ENCODE peak calls at places on chromosomes 16 and 17, in ten cellular contexts. One of them, this sample, is unnamed.
A peak's percentile ranks its signal among the peaks of the same experiment; 100 is the strongest.

GRCh38 chr16:66382966-66383299 is 16.4 kb downstream of the CDH5 start:
- DNase-seq in mammary epithelial cell: peak; percentile 79
- DNase-seq in BE2C: no peak
- DNase-seq in cardiac muscle cell: peak; percentile 68
- DNase-seq in CD8-positive, alpha-beta memory T cell: no peak
- DNase-seq in body of pancreas: no peak
- DNase-seq in HCT116: no peak
- DNase-seq in GM23338: peak; percentile 65
- DNase-seq in heart left ventricle: no peak
- DNase-seq in NT2/D1: peak; percentile 60
- DNase-seq in this sample: peak; percentile 53

GRCh38 chr16:60001523-60001922 is 1267.4 kb upstream of the GOT2 start:
- DNase-seq in HCT116: no peak
- DNase-seq in NT2/D1: no peak
- DNase-seq in BE2C: no peak
- DNase-seq in cardiac muscle cell: no peak
- DNase-seq in heart left ventricle: no peak
- DNase-seq in CD8-positive, alpha-beta memory T cell: no peak
- DNase-seq in GM23338: no peak
- DNase-seq in body of pancreas: no peak
- DNase-seq in mammary epithelial cell: no peak
- DNase-seq in this sample: no peak

GRCh38 chr17:43517615-43518386 is 28.3 kb downstream of the ETV4 start:
- DNase-seq in mammary epithelial cell: peak; percentile 9
- DNase-seq in cardiac muscle cell: no peak
- DNase-seq in HCT116: no peak
- DNase-seq in BE2C: no peak
- DNase-seq in body of pancreas: no peak
- DNase-seq in CD8-positive, alpha-beta memory T cell: no peak
- DNase-seq in NT2/D1: no peak
- DNase-seq in GM23338: no peak
- DNase-seq in heart left ventricle: no peak
- DNase-seq in this sample: no peak

GRCh38 chr16:6112700-6113099 is 1015.1 kb upstream of the EEF2KMT start:
- DNase-seq in NT2/D1: no peak
- DNase-seq in cardiac muscle cell: no peak
- DNase-seq in CD8-positive, alpha-beta memory T cell: no peak
- DNase-seq in GM23338: no peak
- DNase-seq in BE2C: no peak
- DNase-seq in HCT116: no peak
- DNase-seq in body of pancreas: no peak
- DNase-seq in mammary epithelial cell: no peak
- DNase-seq in heart left ventricle: no peak
- DNase-seq in this sample: no peak

GRCh38 chr17:61393550-61393903 is 6.1 kb upstream of the TBX2 start:
- DNase-seq in cardiac muscle cell: no peak
- DNase-seq in GM23338: no peak
- DNase-seq in body of pancreas: no peak
- DNase-seq in BE2C: peak; percentile 47
- DNase-seq in NT2/D1: no peak
- DNase-seq in HCT116: no peak
- DNase-seq in CD8-positive, alpha-beta memory T cell: no peak
- DNase-seq in mammary epithelial cell: peak; percentile 13
- DNase-seq in heart left ventricle: no peak
- DNase-seq in this sample: no peak

GRCh38 chr17:70808596-70808995 is 639.3 kb downstream of the KCNJ2 start:
- DNase-seq in body of pancreas: no peak
- DNase-seq in HCT116: peak; percentile 28
- DNase-seq in heart left ventricle: no peak
- DNase-seq in BE2C: peak; percentile 8
- DNase-seq in NT2/D1: no peak
- DNase-seq in mammary epithelial cell: peak; percentile 8
- DNase-seq in CD8-positive, alpha-beta memory T cell: no peak
- DNase-seq in GM23338: peak; percentile 59
- DNase-seq in cardiac muscle cell: no peak
- DNase-seq in this sample: no peak

GRCh38 chr17:67040652-67041051 is 3.7 kb upstream of the CACNG1 start:
- DNase-seq in cardiac muscle cell: no peak
- DNase-seq in BE2C: no peak
- DNase-seq in CD8-positive, alpha-beta memory T cell: no peak
- DNase-seq in body of pancreas: no peak
- DNase-seq in NT2/D1: no peak
- DNase-seq in heart left ventricle: no peak
- DNase-seq in HCT116: no peak
- DNase-seq in GM23338: no peak
- DNase-seq in mammary epithelial cell: no peak
- DNase-seq in this sample: no peak

GRCh38 chr17:19703106-19703775 is 13.1 kb downstream of the SLC47A2 start:
- DNase-seq in heart left ventricle: no peak
- DNase-seq in CD8-positive, alpha-beta memory T cell: no peak
- DNase-seq in cardiac muscle cell: peak; percentile 46
- DNase-seq in mammary epithelial cell: no peak
- DNase-seq in GM23338: no peak
- DNase-seq in BE2C: no peak
- DNase-seq in NT2/D1: no peak
- DNase-seq in body of pancreas: no peak
- DNase-seq in HCT116: no peak
- DNase-seq in this sample: peak; percentile 86

DNA sequence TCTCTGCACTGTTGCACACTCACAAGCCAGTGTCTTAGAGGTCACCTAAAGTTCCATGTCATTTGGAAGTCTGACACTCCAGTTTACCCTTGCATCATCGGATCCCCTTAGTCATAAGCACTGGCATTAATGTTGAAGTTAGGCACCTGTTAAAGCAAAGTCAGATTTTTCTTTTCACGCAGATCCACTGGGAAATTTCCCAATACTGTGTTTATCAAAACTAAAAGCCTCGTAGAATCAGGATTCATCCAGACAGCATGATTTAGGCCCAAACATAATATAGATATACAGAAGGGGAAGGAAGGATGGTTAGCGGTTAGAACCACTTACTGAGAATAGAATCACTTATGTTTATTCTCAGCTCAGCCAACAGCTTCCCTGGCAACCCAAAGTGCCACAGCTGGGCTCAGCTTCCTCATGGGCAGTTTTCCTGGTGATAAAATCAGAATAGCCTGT is 30.1 kb upstream of the HAPSTR1 start:
- DNase-seq in mammary epithelial cell: no peak
- DNase-seq in CD8-positive, alpha-beta memory T cell: no peak
- DNase-seq in body of pancreas: no peak
- DNase-seq in GM23338: no peak
- DNase-seq in heart left ventricle: peak; percentile 55
- DNase-seq in BE2C: no peak
- DNase-seq in HCT116: no peak
- DNase-seq in NT2/D1: no peak
- DNase-seq in cardiac muscle cell: peak; percentile 39
- DNase-seq in this sample: no peak
- H3K4me3 ChIP-seq in mammary epithelial cell: no peak overlapping the region
- H3K4me3 ChIP-seq in CD8-positive, alpha-beta memory T cell: no peak overlapping the region
- H3K4me3 ChIP-seq in body of pancreas: no peak overlapping the region
- H3K4me3 ChIP-seq in GM23338: no peak overlapping the region
- H3K4me3 ChIP-seq in heart left ventricle: no peak overlapping the region
- H3K4me3 ChIP-seq in BE2C: no peak overlapping the region
- H3K4me3 ChIP-seq in HCT116: no peak overlapping the region
- H3K4me3 ChIP-seq in NT2/D1: no peak overlapping the region
- H3K4me3 ChIP-seq in cardiac muscle cell: no peak overlapping the region
- H3K4me3 ChIP-seq in this sample: no peak overlapping the region

GRCh38 chr17:81833160-81833920 is at the start of gene MCRIP1:
- DNase-seq in GM23338: peak; percentile 98
- DNase-seq in HCT116: peak; percentile 91
- DNase-seq in cardiac muscle cell: peak; percentile 98
- DNase-seq in heart left ventricle: peak; percentile 96
- DNase-seq in CD8-positive, alpha-beta memory T cell: peak; percentile 91
- DNase-seq in mammary epithelial cell: peak; percentile 92
- DNase-seq in body of pancreas: peak; percentile 97
- DNase-seq in BE2C: peak; percentile 99
- DNase-seq in NT2/D1: peak; percentile 87
- DNase-seq in this sample: peak; percentile 99

GRCh38 chr17:81831957-81832607 is 1.0 kb downstream of the MCRIP1 start:
- DNase-seq in heart left ventricle: no peak
- DNase-seq in cardiac muscle cell: no peak
- DNase-seq in NT2/D1: no peak
- DNase-seq in CD8-positive, alpha-beta memory T cell: peak; percentile 42
- DNase-seq in GM23338: no peak
- DNase-seq in HCT116: no peak
- DNase-seq in BE2C: no peak
- DNase-seq in mammary epithelial cell: peak; percentile 48
- DNase-seq in body of pancreas: no peak
- DNase-seq in this sample: peak; percentile 55

GRCh38 chr17:81832608-81833159 is 407 bp downstream of the MCRIP1 start:
- DNase-seq in cardiac muscle cell: no peak
- DNase-seq in BE2C: no peak
- DNase-seq in HCT116: no peak
- DNase-seq in NT2/D1: no peak
- DNase-seq in mammary epithelial cell: peak; percentile 37
- DNase-seq in GM23338: peak; percentile 51
- DNase-seq in CD8-positive, alpha-beta memory T cell: peak; percentile 33
- DNase-seq in heart left ventricle: no peak
- DNase-seq in body of pancreas: no peak
- DNase-seq in this sample: peak; percentile 49

GRCh38 chr17:81833921-81834830 is 674 bp downstream of the PPP1R27 start:
- DNase-seq in cardiac muscle cell: no peak
- DNase-seq in body of pancreas: no peak
- DNase-seq in BE2C: no peak
- DNase-seq in GM23338: no peak
- DNase-seq in heart left ventricle: no peak
- DNase-seq in NT2/D1: no peak
- DNase-seq in CD8-positive, alpha-beta memory T cell: no peak
- DNase-seq in mammary epithelial cell: no peak
- DNase-seq in HCT116: no peak
- DNase-seq in this sample: no peak

GRCh38 chr17:81834831-81835267 is at the start of gene PPP1R27:
- DNase-seq in body of pancreas: no peak
- DNase-seq in heart left ventricle: no peak
- DNase-seq in mammary epithelial cell: no peak
- DNase-seq in HCT116: no peak
- DNase-seq in GM23338: no peak
- DNase-seq in cardiac muscle cell: no peak
- DNase-seq in NT2/D1: no peak
- DNase-seq in CD8-positive, alpha-beta memory T cell: no peak
- DNase-seq in BE2C: no peak
- DNase-seq in this sample: no peak
- H3K4me1 ChIP-seq in body of pancreas: peaks cover 24% of the 10 kb centered on the region
- H3K4me1 ChIP-seq in heart left ventricle: peaks cover 19% of the 10 kb centered on the region
- H3K4me1 ChIP-seq in mammary epithelial cell: peaks cover 18% of the 10 kb centered on the region
- H3K4me1 ChIP-seq in HCT116: peaks cover 17% of the 10 kb centered on the region
- H3K4me1 ChIP-seq in GM23338: peaks cover 11% of the 10 kb centered on the region
- H3K4me1 ChIP-seq in cardiac muscle cell: peaks cover 5% of the 10 kb centered on the region
- H3K4me1 ChIP-seq in NT2/D1: peaks cover 41% of the 10 kb centered on the region
- H3K4me1 ChIP-seq in CD8-positive, alpha-beta memory T cell: peaks cover 21% of the 10 kb centered on the region
- H3K4me1 ChIP-seq in BE2C: no peaks in the 10 kb centered on the region
- H3K4me1 ChIP-seq in this sample: peaks cover 12% of the 10 kb centered on the region

GRCh38 chr16:11554054-11554453 is 32.7 kb downstream of the LITAF start:
- DNase-seq in BE2C: no peak
- DNase-seq in heart left ventricle: no peak
- DNase-seq in GM23338: no peak
- DNase-seq in body of pancreas: no peak
- DNase-seq in CD8-positive, alpha-beta memory T cell: no peak
- DNase-seq in HCT116: no peak
- DNase-seq in mammary epithelial cell: no peak
- DNase-seq in NT2/D1: no peak
- DNase-seq in cardiac muscle cell: no peak
- DNase-seq in this sample: no peak
- H3K36me3 ChIP-seq in BE2C: no peaks in the 10 kb centered on the region
- H3K36me3 ChIP-seq in heart left ventricle: peaks cover 7% of the 10 kb centered on the region
- H3K36me3 ChIP-seq in GM23338: peaks cover 25% of the 10 kb centered on the region
- H3K36me3 ChIP-seq in body of pancreas: peaks cover 2% of the 10 kb centered on the region
- H3K36me3 ChIP-seq in CD8-positive, alpha-beta memory T cell: peaks cover 75% of the 10 kb centered on the region
- H3K36me3 ChIP-seq in HCT116: peaks cover 36% of the 10 kb centered on the region
- H3K36me3 ChIP-seq in mammary epithelial cell: peaks cover 46% of the 10 kb centered on the region
- H3K36me3 ChIP-seq in NT2/D1: peaks cover 79% of the 10 kb centered on the region
- H3K36me3 ChIP-seq in cardiac muscle cell: no peaks in the 10 kb centered on the region
- H3K36me3 ChIP-seq in this sample: peaks cover 11% of the 10 kb centered on the region

GRCh38 chr16:79434771-79435170 is 165.8 kb downstream of the MAF start:
- DNase-seq in HCT116: no peak
- DNase-seq in heart left ventricle: no peak
- DNase-seq in BE2C: no peak
- DNase-seq in CD8-positive, alpha-beta memory T cell: no peak
- DNase-seq in cardiac muscle cell: no peak
- DNase-seq in NT2/D1: no peak
- DNase-seq in GM23338: no peak
- DNase-seq in body of pancreas: no peak
- DNase-seq in mammary epithelial cell: no peak
- DNase-seq in this sample: no peak

GRCh38 chr16:79436885-79437284 is 163.7 kb downstream of the MAF start:
- DNase-seq in HCT116: no peak
- DNase-seq in CD8-positive, alpha-beta memory T cell: no peak
- DNase-seq in mammary epithelial cell: no peak
- DNase-seq in NT2/D1: no peak
- DNase-seq in GM23338: no peak
- DNase-seq in BE2C: no peak
- DNase-seq in heart left ventricle: no peak
- DNase-seq in body of pancreas: no peak
- DNase-seq in cardiac muscle cell: no peak
- DNase-seq in this sample: no peak

GRCh38 chr16:79434097-79434496 is 166.4 kb downstream of the MAF start:
- DNase-seq in mammary epithelial cell: no peak
- DNase-seq in BE2C: no peak
- DNase-seq in cardiac muscle cell: no peak
- DNase-seq in body of pancreas: no peak
- DNase-seq in NT2/D1: no peak
- DNase-seq in heart left ventricle: no peak
- DNase-seq in GM23338: no peak
- DNase-seq in CD8-positive, alpha-beta memory T cell: no peak
- DNase-seq in HCT116: no peak
- DNase-seq in this sample: no peak

GRCh38 chr16:79439866-79440265 is 160.7 kb downstream of the MAF start:
- DNase-seq in cardiac muscle cell: no peak
- DNase-seq in GM23338: no peak
- DNase-seq in BE2C: no peak
- DNase-seq in mammary epithelial cell: no peak
- DNase-seq in body of pancreas: no peak
- DNase-seq in HCT116: no peak
- DNase-seq in NT2/D1: no peak
- DNase-seq in CD8-positive, alpha-beta memory T cell: no peak
- DNase-seq in heart left ventricle: no peak
- DNase-seq in this sample: no peak

DNA sequence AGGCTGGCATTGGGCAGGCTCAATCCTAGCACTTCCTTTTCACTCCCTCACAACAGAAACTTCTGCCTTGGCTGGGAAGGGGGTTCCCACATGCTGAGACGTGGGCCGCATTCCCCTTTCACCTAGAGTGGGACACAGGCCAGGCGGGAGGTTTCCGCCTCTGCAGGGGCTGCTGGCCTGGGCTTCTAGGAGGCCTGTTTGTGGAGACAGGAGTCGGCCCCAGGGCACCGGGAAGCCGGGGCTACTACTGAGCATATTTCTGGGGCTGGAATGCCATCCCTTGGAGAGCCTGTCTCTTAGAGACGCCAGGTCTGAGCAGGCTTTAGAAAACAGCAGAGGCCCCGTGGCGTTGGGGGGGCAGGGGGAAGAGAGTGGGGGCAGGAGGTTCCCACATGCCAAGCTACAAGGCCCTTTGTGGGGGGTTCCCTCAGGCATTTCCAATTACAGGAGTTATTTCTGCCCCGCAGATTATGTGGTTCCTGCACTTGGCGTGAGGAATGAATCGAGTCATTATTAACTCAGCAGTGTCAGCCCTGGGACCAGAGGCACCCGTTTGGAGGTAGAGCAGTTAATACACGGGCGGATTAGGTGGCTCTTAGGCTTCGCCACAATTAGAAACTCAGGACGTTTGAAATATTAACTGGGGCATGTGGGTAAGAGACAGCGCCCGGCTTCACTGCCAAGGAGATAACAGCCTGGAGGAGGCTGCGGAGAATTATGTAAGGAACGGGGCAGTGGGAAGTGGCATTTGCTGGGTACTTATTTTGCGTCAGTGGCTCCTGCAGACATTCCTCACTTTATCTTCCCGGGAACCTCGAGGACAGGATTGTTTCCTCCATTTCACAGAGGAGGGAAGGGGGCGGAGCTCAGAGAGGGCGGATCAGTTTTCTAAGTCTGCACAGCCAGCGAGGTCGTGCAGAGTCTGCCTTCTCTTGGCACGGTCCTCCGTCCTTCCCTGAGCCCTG is 162.5 kb downstream of the MAF start:
- DNase-seq in NT2/D1: peak; percentile 48
- DNase-seq in CD8-positive, alpha-beta memory T cell: no peak
- DNase-seq in mammary epithelial cell: no peak
- DNase-seq in body of pancreas: peak; percentile 27
- DNase-seq in heart left ventricle: no peak
- DNase-seq in HCT116: no peak
- DNase-seq in GM23338: peak; percentile 44
- DNase-seq in BE2C: no peak
- DNase-seq in cardiac muscle cell: no peak
- DNase-seq in this sample: peak; percentile 62
- H3K4me3 ChIP-seq in NT2/D1: peak overlapping the region; percentile 13
- H3K4me3 ChIP-seq in CD8-positive, alpha-beta memory T cell: no peak overlapping the region
- H3K4me3 ChIP-seq in mammary epithelial cell: no peak overlapping the region
- H3K4me3 ChIP-seq in body of pancreas: no peak overlapping the region
- H3K4me3 ChIP-seq in heart left ventricle: peak overlapping the region; percentile 21
- H3K4me3 ChIP-seq in HCT116: no peak overlapping the region
- H3K4me3 ChIP-seq in GM23338: no peak overlapping the region
- H3K4me3 ChIP-seq in BE2C: no peak overlapping the region
- H3K4me3 ChIP-seq in cardiac muscle cell: no peak overlapping the region
- H3K4me3 ChIP-seq in this sample: peak overlapping the region; percentile 23